ENCODE peak calls at places on chromosome 3, in nine cellular contexts. N is upper lobe of right lung, G is IMR-90, E is sigmoid colon, C is GM12878, J is A549, S is fibroblast of lung, P is BJ, H is GM10248. X is an unnamed sample.

GRCh38 chr3:18424213-18424861 is 802 bp downstream of the SATB1 start:
- DNase-seq in N (peak; percentile 62), G (no peak), E (peak; percentile 63), C (no peak), J (no peak), S (no peak), P (no peak), H (peak; percentile 18), X (no peak)

GRCh38 chr3:69762790-69763229 is 23.5 kb downstream of the MITF start:
- DNase-seq in N (no peak), G (no peak), E (no peak), C (no peak), J (no peak), S (no peak), P (no peak), H (no peak), X (no peak)

GRCh38 chr3:43892535-43892934 is 201.8 kb downstream of the ABHD5 start:
- DNase-seq in N (peak; percentile 4), G (no peak), E (no peak), C (peak; percentile 60), J (no peak), S (no peak), P (no peak), H (peak; percentile 65), X (no peak)

GRCh38 chr3:47441796-47442551 is 33.8 kb downstream of the SCAP start:
- DNase-seq in N (no peak), G (no peak), E (no peak), C (no peak), J (no peak), S (no peak), P (no peak), H (no peak), X (no peak)

GRCh38 chr3:132879651-132880050 is 157.4 kb upstream of the NPHP3 start:
- DNase-seq in N (no peak), G (no peak), E (no peak), C (no peak), J (no peak), S (no peak), P (no peak), H (no peak), X (no peak)

GRCh38 chr3:129263161-129263910 is 13.9 kb downstream of the COPG1 start:
- DNase-seq in N (peak; percentile 15), G (no peak), E (peak; percentile 15), C (no peak), J (no peak), S (no peak), P (no peak), H (no peak), X (no peak)

GRCh38 chr3:115862099-115862498 is 238.8 kb downstream of the GAP43 start:
- DNase-seq in N (no peak), G (no peak), E (no peak), C (no peak), J (no peak), S (no peak), P (no peak), H (no peak), X (no peak)

GRCh38 chr3:155015776-155016451 is 64.2 kb upstream of the MME start:
- DNase-seq in N (no peak), G (no peak), E (no peak), C (no peak), J (no peak), S (peak; percentile 27), P (no peak), H (no peak), X (no peak)

GRCh38 chr3:52289747-52290595 is 2.3 kb downstream of the GLYCTK start:
- DNase-seq in N (peak; percentile 62), G (no peak), E (peak; percentile 59), C (no peak), J (no peak), S (no peak), P (no peak), H (no peak), X (no peak)
- TF ChIP-seq CTCF in N (no peak), G (no peak), E (no peak), C (peak; percentile 10), J (no peak), S (no peak), P (no peak), H (no peak), X (no peak)

GRCh38 chr3:71310595-71311319 is 272.8 kb downstream of the FOXP1 start:
- DNase-seq in N (no peak), G (peak; percentile 55), E (peak; percentile 73), C (no peak), J (no peak), S (peak; percentile 43), P (no peak), H (no peak), X (no peak)
- TF ChIP-seq CTCF in N (peak; percentile 18), G (peak; percentile 16), E (peak; percentile 14), C (no peak), J (no peak), S (peak; percentile 24), P (peak; percentile 31), H (no peak), X (no peak)

DNA sequence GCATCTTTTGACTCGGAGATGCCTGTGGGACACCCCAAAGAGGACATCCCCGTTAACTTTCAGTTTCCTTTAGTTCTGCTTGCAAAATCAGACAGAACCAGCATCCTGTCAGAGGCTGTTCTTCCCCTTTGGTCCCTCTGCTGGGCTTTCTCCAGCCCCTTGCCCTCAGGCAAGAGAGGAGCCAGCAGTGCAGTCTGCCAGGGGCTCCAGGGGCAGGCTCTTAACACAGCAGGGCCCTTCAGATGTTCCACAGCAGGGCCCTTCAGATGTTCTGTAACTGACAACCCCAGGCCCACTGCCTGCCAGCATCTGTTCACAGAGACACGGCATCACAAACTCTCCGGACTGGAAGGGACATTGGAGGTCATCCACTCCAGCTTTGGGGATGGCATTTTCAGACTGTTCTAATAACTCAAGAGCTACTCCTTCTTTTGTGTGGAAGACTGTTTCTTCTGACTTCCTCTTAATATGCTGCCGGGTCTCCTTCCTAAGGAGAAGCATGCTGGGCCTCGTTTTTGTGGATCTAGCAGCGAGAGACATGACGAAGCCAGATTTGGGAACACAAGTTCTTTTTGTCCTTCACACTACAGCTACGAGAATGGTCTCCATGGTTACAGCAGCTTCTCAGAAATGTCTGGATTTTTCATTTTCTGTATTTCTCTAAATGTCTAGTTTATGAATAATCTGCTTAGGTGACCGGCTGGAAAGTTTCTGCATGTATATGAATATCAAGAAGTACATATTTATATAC is 51.8 kb downstream of the KY start:
- DNase-seq in N (no peak), G (no peak), E (no peak), C (no peak), J (no peak), S (no peak), P (no peak), H (no peak), X (no peak)
- TF ChIP-seq CTCF in N (no peak), G (no peak), E (no peak), C (no peak), J (no peak), S (no peak), P (no peak), H (no peak), X (no peak)

DNA sequence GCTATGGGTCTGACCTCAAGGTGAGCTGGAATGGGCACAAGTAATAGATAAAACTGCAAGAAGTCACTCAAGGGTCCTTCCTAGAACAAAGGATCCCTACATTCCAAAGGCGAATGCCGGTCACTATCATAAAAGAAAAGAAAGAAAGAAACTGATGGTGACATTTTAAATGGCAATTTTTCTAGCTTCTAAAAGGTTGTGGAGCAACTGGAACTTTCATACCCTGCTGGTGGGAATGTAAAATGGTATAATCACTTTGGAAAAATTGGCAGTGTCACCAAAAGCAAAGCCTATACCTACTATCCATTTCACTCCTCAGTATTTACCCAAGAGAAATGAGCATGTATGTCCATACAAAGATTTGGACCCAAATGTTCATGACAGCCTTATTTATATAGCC is 4.2 kb downstream of the CCRL2 start:
- DNase-seq in N (no peak), G (no peak), E (no peak), C (no peak), J (no peak), S (no peak), P (no peak), H (no peak), X (no peak)
- TF ChIP-seq CTCF in N (no peak), G (no peak), E (no peak), C (no peak), J (no peak), S (no peak), P (no peak), H (no peak), X (no peak)

DNA sequence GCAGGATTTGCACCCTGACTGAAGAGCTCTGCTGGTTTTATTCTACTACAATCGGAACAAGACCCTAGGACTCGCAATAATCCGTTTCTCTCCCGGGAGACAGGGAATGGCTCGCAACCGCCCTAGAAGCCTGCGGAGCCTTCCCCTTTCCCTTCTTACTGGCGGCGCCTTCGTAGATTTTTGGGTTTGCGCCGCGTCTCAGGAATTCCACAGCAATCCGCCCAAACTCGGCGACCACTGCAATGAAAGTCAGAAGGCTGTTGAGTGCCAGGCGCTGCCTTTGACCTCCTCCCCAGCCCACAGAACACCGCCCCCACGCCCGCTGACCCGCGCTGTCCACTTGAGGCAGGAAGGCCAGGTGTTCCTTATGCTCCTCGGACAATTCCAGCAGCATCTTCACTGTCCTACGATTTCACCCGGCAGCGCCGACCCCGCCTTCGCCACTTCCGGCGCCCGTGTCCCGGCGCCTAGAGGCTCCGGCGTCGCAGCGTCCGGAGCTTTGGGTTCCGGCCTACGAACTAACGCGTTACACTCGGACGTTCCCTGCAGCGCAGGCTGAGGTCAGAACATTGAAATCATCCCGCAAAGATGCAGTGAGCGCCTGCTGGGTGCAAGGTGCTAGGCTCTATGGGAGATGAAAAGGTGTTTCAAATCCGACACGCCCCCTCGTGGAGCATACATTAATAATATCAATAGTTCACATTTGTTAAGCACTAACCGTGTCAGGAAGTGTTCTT is at the start of gene COMMD2:
- DNase-seq in N (peak; percentile 86), G (peak; percentile 85), E (peak; percentile 90), C (peak; percentile 84), J (peak; percentile 82), S (peak; percentile 85), P (peak; percentile 24), H (peak; percentile 84), X (peak; percentile 64)
- TF ChIP-seq CTCF in N (peak; percentile 40), G (peak; percentile 31), E (no peak), C (peak; percentile 21), J (peak; percentile 44), S (peak; percentile 22), P (peak; percentile 13), H (no peak), X (peak; percentile 24)

DNA sequence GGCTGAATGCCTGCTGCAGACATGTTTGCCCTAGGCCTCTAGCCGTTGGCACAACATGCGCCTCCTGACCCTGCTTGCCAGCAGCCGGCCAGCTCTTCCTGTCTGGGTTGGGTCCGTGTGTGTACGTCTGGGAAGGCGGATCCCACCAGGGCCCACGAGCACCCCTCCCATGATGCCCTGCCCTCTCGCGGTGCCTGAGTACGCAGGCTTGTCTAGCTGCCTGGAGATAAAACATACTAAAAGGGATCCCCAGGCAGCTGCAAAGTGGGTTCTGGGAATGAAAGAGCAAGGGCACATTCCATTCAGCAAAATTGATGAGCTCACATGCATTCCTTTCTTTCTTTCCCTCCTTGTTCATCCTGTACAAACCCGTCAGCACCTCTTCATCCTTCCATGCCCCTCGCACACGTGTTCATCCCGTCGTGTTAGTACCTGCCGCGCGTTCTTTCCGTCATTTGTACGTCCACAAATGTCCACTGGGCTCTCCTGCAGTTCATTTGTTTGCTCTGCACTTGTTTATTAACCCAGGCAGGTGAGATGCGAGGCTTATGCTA is 74.3 kb downstream of the FBLN2 start:
- DNase-seq in N (no peak), G (peak; percentile 21), E (no peak), C (no peak), J (no peak), S (peak; percentile 54), P (no peak), H (no peak), X (no peak)
- TF ChIP-seq CTCF in N (no peak), G (no peak), E (no peak), C (no peak), J (no peak), S (no peak), P (no peak), H (no peak), X (no peak)